ENCODE peak calls at places on chromosomes 3 and 15, in five cellular contexts. U, X, W, O and H are unnamed samples.

GRCh38 chr15:67508367-67508766 is 12.6 kb upstream of the C15orf61 start:
- DNase-seq in U (no peak), W (no peak), O (no peak), X (no peak), H (no peak)

GRCh38 chr3:52086939-52087675 is 30.7 kb upstream of the DUSP7 start:
- DNase-seq in U (peak), W (no peak), O (no peak), X (no peak), H (no peak)

GRCh38 chr3:31472479-31473390 is 60.0 kb upstream of the STT3B start:
- DNase-seq in X (no peak), W (no peak), U (no peak), O (no peak), H (no peak)

GRCh38 chr3:156630081-156630772 is 44.2 kb upstream of the TIPARP start:
- DNase-seq in U (no peak), W (no peak), O (no peak), X (no peak), H (peak)

GRCh38 chr3:25663324-25664065 is 1.2 kb downstream of the TOP2B start:
- DNase-seq in O (no peak), W (no peak), X (peak), U (peak), H (peak)

GRCh38 chr3:46668591-46668990 is 24.9 kb downstream of the ALS2CL start:
- DNase-seq in O (no peak), W (no peak), X (no peak), U (no peak), H (no peak)

GRCh38 chr3:52495096-52495495 is at the start of gene STAB1:
- DNase-seq in O (no peak), X (no peak), W (no peak), U (no peak), H (no peak)

GRCh38 chr15:80948651-80949292 is 40.8 kb downstream of the MESD start:
- DNase-seq in O (no peak), X (no peak), U (no peak), W (no peak), H (no peak)

GRCh38 chr3:16516695-16517481 is 3.4 kb upstream of the RFTN1 start:
- DNase-seq in U (no peak), W (no peak), O (no peak), X (peak), H (peak)

GRCh38 chr3:17176757-17177156 is 292.0 kb downstream of the PLCL2 start:
- DNase-seq in U (no peak), O (no peak), X (no peak), W (no peak), H (peak)

GRCh38 chr15:27222479-27222878 is 251.5 kb downstream of the GABRG3 start:
- DNase-seq in X (no peak), O (no peak), U (no peak), W (no peak), H (no peak)

GRCh38 chr15:78061963-78062427 is 15.5 kb downstream of the TBC1D2B start:
- DNase-seq in U (no peak), O (no peak), X (no peak), W (no peak), H (no peak)

GRCh38 chr3:189272500-189273119 is 100.8 kb downstream of the TPRG1 start:
- DNase-seq in W (no peak), X (no peak), O (no peak), U (no peak), H (peak)

GRCh38 chr3:112126501-112126900 is 6.5 kb downstream of the GCSAM start:
- DNase-seq in X (no peak), U (no peak), W (no peak), O (no peak), H (peak)

GRCh38 chr3:9769426-9770275 is at the start of gene CAMK1:
- DNase-seq in U (peak), W (peak), O (no peak), X (peak), H (peak)

GRCh38 chr3:57654214-57654613 is 38.7 kb downstream of the DENND6A start:
- DNase-seq in W (no peak), O (no peak), U (no peak), X (no peak), H (no peak)

DNA sequence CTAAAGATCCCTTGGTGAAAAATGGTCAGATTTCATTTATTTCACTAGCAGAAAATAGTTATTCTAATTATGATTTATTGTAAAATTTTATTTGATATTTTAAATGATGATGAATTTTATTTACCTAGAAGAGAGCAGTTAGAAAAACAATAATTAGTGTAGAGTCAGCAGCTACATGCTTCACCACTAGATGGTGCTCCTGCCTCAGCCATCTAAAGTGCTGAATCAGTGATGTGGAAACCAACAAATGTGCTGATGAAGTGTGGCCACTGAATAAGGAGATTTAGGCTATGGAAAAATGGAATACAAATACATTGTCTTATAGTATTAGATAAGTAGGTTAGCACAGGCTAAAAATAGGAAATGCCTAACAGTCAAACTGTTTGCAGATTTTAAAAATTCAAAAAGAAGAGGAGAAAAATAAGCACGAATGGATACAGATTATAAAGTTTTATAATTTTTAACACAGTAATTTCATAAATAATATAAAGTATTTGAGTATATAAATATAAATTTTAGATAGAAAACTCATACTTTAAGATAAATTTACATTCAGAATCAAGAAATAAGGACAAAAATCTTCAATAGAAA is 109.8 kb downstream of the PPP2R3A start:
- DNase-seq in W (peak), U (peak), X (peak), O (peak), H (peak)
- H3K4me2 ChIP-seq in W (no peak), U (no peak), X (no peak), O (no peak), H (no peak)

GRCh38 chr3:185330644-185331043 is 32.3 kb upstream of the MAP3K13 start:
- DNase-seq in O (no peak), U (no peak), X (no peak), W (no peak), H (peak)
- TF ChIP-seq CREB1 in O (no peak), U (no peak), X (no peak), W (no peak), H (no peak)

DNA sequence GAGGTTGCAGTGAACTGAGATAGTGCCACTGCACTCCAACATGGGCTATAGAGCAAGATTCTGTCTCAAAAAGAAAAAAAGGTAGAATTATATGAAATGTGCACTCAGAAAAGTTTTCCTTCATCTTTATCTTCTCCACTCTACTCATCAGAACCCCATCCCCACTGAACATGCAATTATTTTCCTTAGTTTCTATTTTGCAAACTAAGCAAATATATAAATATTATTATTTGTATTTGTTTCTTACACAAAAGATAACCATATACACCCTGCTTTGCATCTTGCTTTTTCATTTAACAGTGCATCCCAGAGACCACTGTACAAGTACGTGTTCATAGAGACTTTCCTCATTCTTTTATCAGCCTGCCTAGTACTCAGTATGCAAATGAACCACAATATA is 68.0 kb upstream of the ACAN start:
- DNase-seq in U (no peak), X (no peak), O (no peak), W (no peak), H (no peak)
- H3K4me3 ChIP-seq in U (no peak), X (no peak), O (no peak), W (no peak), H (no peak)

GRCh38 chr15:68594533-68595259 is 15.9 kb downstream of the CORO2B start:
- DNase-seq in W (no peak), U (no peak), X (no peak), O (no peak), H (no peak)
- H3K4me2 ChIP-seq in W (no peak), U (no peak), X (no peak), O (no peak), H (no peak)

GRCh38 chr3:142863010-142863787 is 25.7 kb downstream of the PCOLCE2 start:
- DNase-seq in U (no peak), W (no peak), O (no peak), X (no peak), H (peak)
- TF ChIP-seq CREB1 in U (no peak), W (no peak), O (no peak), X (no peak), H (no peak)

DNA sequence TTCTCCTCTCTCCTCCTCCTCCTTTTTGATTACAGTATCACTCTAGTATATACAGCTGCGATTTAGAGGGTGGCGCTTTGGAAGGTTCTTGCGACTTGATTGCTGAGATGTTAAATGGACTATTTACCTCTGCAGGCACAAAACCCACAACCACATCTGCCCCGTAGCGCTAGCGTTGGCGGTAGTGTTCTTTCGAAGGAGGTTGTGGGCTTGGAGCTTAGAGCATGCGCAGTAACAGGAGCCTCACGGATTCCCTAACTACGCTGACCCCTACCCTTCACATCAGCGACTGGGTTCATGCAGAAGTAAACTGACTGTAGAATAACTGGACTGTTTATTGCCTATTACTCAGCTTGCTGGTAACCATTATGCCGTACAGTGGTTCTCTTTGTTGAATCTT is 58.0 kb downstream of the CGGBP1 start:
- DNase-seq in O (no peak), W (peak), X (no peak), U (no peak), H (peak)
- H3K4me3 ChIP-seq in O (no peak), W (peak), X (no peak), U (no peak), H (peak)